ENCODE peak calls at places on chromosomes 6 and 20, in five cellular contexts. One of them, this sample, is unnamed.

GRCh38 chr6:83908813-83909212 is 49.3 kb downstream of the CYB5R4 start:
- DNase-seq in ELR: peak; percentile 62
- DNase-seq in AG08396: no peak
- DNase-seq in small intestine: no peak
- DNase-seq in H7: no peak
- DNase-seq in this sample: no peak

GRCh38 chr20:25018425-25018824 is 25.9 kb upstream of the APMAP start:
- DNase-seq in small intestine: no peak
- DNase-seq in AG08396: no peak
- DNase-seq in ELR: no peak
- DNase-seq in H7: no peak
- DNase-seq in this sample: no peak

GRCh38 chr6:25442898-25443297 is 163.7 kb downstream of the CARMIL1 start:
- DNase-seq in H7: no peak
- DNase-seq in AG08396: no peak
- DNase-seq in small intestine: no peak
- DNase-seq in ELR: no peak
- DNase-seq in this sample: no peak

GRCh38 chr6:143241110-143241509 is 180.4 kb downstream of the AIG1 start:
- DNase-seq in AG08396: no peak
- DNase-seq in small intestine: no peak
- DNase-seq in ELR: no peak
- DNase-seq in H7: no peak
- DNase-seq in this sample: no peak

GRCh38 chr6:8075185-8075584 is 11.0 kb upstream of the BLOC1S5 start:
- DNase-seq in small intestine: no peak
- DNase-seq in ELR: no peak
- DNase-seq in H7: no peak
- DNase-seq in AG08396: no peak
- DNase-seq in this sample: no peak

GRCh38 chr20:35511814-35512420 is 17.5 kb downstream of the C20orf173 start:
- DNase-seq in small intestine: peak; percentile 54
- DNase-seq in AG08396: peak; percentile 36
- DNase-seq in H7: peak; percentile 58
- DNase-seq in ELR: peak; percentile 63
- DNase-seq in this sample: peak; percentile 70

GRCh38 chr20:40477805-40478204 is 211.2 kb downstream of the MAFB start:
- DNase-seq in ELR: peak; percentile 22
- DNase-seq in small intestine: no peak
- DNase-seq in H7: no peak
- DNase-seq in AG08396: no peak
- DNase-seq in this sample: no peak

GRCh38 chr20:54472607-54473006 is 2.8 kb upstream of the DOK5 start:
- DNase-seq in AG08396: no peak
- DNase-seq in small intestine: no peak
- DNase-seq in H7: no peak
- DNase-seq in ELR: no peak
- DNase-seq in this sample: no peak

GRCh38 chr6:11706186-11706585 is 72.4 kb downstream of the ADTRP start:
- DNase-seq in AG08396: no peak
- DNase-seq in small intestine: no peak
- DNase-seq in ELR: no peak
- DNase-seq in H7: no peak
- DNase-seq in this sample: no peak

GRCh38 chr6:106421491-106421890 is 61.0 kb downstream of the CRYBG1 start:
- DNase-seq in small intestine: no peak
- DNase-seq in ELR: peak; percentile 39
- DNase-seq in AG08396: no peak
- DNase-seq in H7: no peak
- DNase-seq in this sample: no peak

GRCh38 chr6:21133902-21134301 is 459.6 kb upstream of the SOX4 start:
- DNase-seq in AG08396: no peak
- DNase-seq in H7: no peak
- DNase-seq in small intestine: no peak
- DNase-seq in ELR: no peak
- DNase-seq in this sample: no peak

GRCh38 chr6:9933674-9934073 is 481.2 kb downstream of the TFAP2A start:
- DNase-seq in H7: no peak
- DNase-seq in small intestine: no peak
- DNase-seq in ELR: peak; percentile 49
- DNase-seq in AG08396: no peak
- DNase-seq in this sample: no peak

GRCh38 chr6:113723182-113723581 is 134.0 kb upstream of the MARCKS start:
- DNase-seq in small intestine: no peak
- DNase-seq in ELR: peak; percentile 6
- DNase-seq in H7: no peak
- DNase-seq in AG08396: no peak
- DNase-seq in this sample: no peak

GRCh38 chr6:33639559-33639958 is 18.4 kb downstream of the ITPR3 start:
- DNase-seq in ELR: no peak
- DNase-seq in AG08396: no peak
- DNase-seq in small intestine: no peak
- DNase-seq in H7: no peak
- DNase-seq in this sample: no peak

GRCh38 chr6:165628955-165629354 is 34.1 kb downstream of the PDE10A start:
- DNase-seq in AG08396: no peak
- DNase-seq in ELR: no peak
- DNase-seq in H7: no peak
- DNase-seq in small intestine: no peak
- DNase-seq in this sample: no peak

GRCh38 chr6:82951935-82952334 is 113.7 kb downstream of the UBE3D start:
- DNase-seq in ELR: no peak
- DNase-seq in AG08396: no peak
- DNase-seq in H7: no peak
- DNase-seq in small intestine: no peak
- DNase-seq in this sample: no peak

GRCh38 chr20:35704514-35705261 is 5.5 kb downstream of the ROMO1 start:
- DNase-seq in AG08396: no peak
- DNase-seq in H7: no peak
- DNase-seq in small intestine: no peak
- DNase-seq in ELR: no peak
- DNase-seq in this sample: no peak

GRCh38 chr6:163529605-163530004 is 115.1 kb downstream of the QKI start:
- DNase-seq in small intestine: no peak
- DNase-seq in AG08396: peak; percentile 61
- DNase-seq in ELR: peak; percentile 96
- DNase-seq in H7: no peak
- DNase-seq in this sample: no peak

GRCh38 chr6:101268541-101268940 is 125.0 kb upstream of the GRIK2 start:
- DNase-seq in AG08396: no peak
- DNase-seq in H7: no peak
- DNase-seq in small intestine: no peak
- DNase-seq in ELR: no peak
- DNase-seq in this sample: no peak

GRCh38 chr6:102022803-102023202 is 629.3 kb downstream of the GRIK2 start:
- DNase-seq in AG08396: no peak
- DNase-seq in small intestine: no peak
- DNase-seq in ELR: no peak
- DNase-seq in H7: no peak
- DNase-seq in this sample: no peak

GRCh38 chr6:100925756-100926155 is 44.6 kb upstream of the ASCC3 start:
- DNase-seq in ELR: no peak
- DNase-seq in H7: no peak
- DNase-seq in small intestine: no peak
- DNase-seq in AG08396: no peak
- DNase-seq in this sample: no peak

This sample was measured in endodermal cell.